ENCODE peak calls at places on chromosomes 11 and 22, in ten cellular contexts. E, W, D, V, L, C, R, F, B and U are unnamed samples.

GRCh38 chr11:118620529-118621070 is 13.2 kb downstream of the PHLDB1 start:
- DNase-seq in E (no peak), W (no peak), D (no peak), V (peak; percentile 50), L (no peak), C (peak; percentile 45), R (peak; percentile 70), F (peak; percentile 41), B (peak; percentile 53), U (no peak)

GRCh38 chr11:44952500-44953260 is 2.0 kb upstream of the TP53I11 start:
- DNase-seq in E (no peak), W (no peak), D (no peak), V (no peak), L (no peak), C (no peak), R (no peak), F (no peak), B (no peak), U (no peak)

GRCh38 chr11:116473790-116474346 is 298.9 kb downstream of the BUD13 start:
- DNase-seq in E (no peak), W (no peak), D (no peak), V (no peak), L (no peak), C (no peak), R (no peak), F (no peak), B (no peak), U (no peak)

GRCh38 chr22:17898375-17898774 is 124.1 kb upstream of the BID start:
- DNase-seq in E (no peak), W (no peak), D (no peak), V (no peak), L (no peak), C (no peak), R (no peak), F (no peak), B (no peak), U (no peak)

GRCh38 chr11:33451364-33451763 is 194.2 kb downstream of the HIPK3 start:
- DNase-seq in E (no peak), W (no peak), D (no peak), V (no peak), L (no peak), C (no peak), R (no peak), F (no peak), B (no peak), U (no peak)

GRCh38 chr22:28711341-28711740 is 30.3 kb downstream of the CHEK2 start:
- DNase-seq in E (no peak), W (no peak), D (no peak), V (no peak), L (no peak), C (no peak), R (no peak), F (no peak), B (no peak), U (no peak)

GRCh38 chr11:70650075-70650909 is 252.0 kb downstream of the CTTN start:
- DNase-seq in E (peak; percentile 79), W (peak; percentile 98), D (no peak), V (no peak), L (peak; percentile 51), C (no peak), R (peak; percentile 67), F (peak; percentile 82), B (peak; percentile 50), U (peak; percentile 57)

GRCh38 chr11:48013269-48013901 is 33.0 kb downstream of the PTPRJ start:
- DNase-seq in E (no peak), W (peak; percentile 68), D (peak; percentile 52), V (no peak), L (peak; percentile 70), C (no peak), R (peak; percentile 37), F (no peak), B (peak; percentile 34), U (peak; percentile 22)

GRCh38 chr11:73147771-73148681 is 5.9 kb upstream of the FCHSD2 start:
- DNase-seq in E (peak; percentile 21), W (no peak), D (no peak), V (peak; percentile 60), L (no peak), C (peak; percentile 82), R (peak; percentile 81), F (no peak), B (peak; percentile 78), U (peak; percentile 65)

GRCh38 chr11:8257003-8257664 is 6.5 kb downstream of the LMO1 start:
- DNase-seq in E (no peak), W (peak; percentile 34), D (no peak), V (no peak), L (no peak), C (no peak), R (no peak), F (no peak), B (no peak), U (no peak)

GRCh38 chr11:69460540-69461257 is 20.8 kb upstream of the LINC01488 start:
- DNase-seq in E (no peak), W (peak; percentile 98), D (no peak), V (peak; percentile 46), L (peak; percentile 48), C (no peak), R (no peak), F (peak; percentile 51), B (no peak), U (no peak)

GRCh38 chr11:96145163-96145585 is 197.8 kb downstream of the MAML2 start:
- DNase-seq in E (peak; percentile 61), W (no peak), D (no peak), V (no peak), L (no peak), C (no peak), R (no peak), F (no peak), B (no peak), U (no peak)

GRCh38 chr11:80383655-80384054 is 942.8 kb upstream of the TENM4 start:
- DNase-seq in E (no peak), W (no peak), D (no peak), V (no peak), L (no peak), C (no peak), R (no peak), F (no peak), B (no peak), U (no peak)

GRCh38 chr11:45450189-45450588 is 164.0 kb upstream of the SYT13 start:
- DNase-seq in E (no peak), W (peak; percentile 82), D (no peak), V (peak; percentile 18), L (no peak), C (no peak), R (no peak), F (peak; percentile 69), B (no peak), U (no peak)

GRCh38 chr22:50308597-50308935 is 1.1 kb upstream of the PLXNB2 start:
- DNase-seq in E (peak; percentile 92), W (peak; percentile 95), D (no peak), V (peak; percentile 92), L (no peak), C (peak; percentile 90), R (peak; percentile 90), F (peak; percentile 89), B (peak; percentile 92), U (peak; percentile 74)

DNA sequence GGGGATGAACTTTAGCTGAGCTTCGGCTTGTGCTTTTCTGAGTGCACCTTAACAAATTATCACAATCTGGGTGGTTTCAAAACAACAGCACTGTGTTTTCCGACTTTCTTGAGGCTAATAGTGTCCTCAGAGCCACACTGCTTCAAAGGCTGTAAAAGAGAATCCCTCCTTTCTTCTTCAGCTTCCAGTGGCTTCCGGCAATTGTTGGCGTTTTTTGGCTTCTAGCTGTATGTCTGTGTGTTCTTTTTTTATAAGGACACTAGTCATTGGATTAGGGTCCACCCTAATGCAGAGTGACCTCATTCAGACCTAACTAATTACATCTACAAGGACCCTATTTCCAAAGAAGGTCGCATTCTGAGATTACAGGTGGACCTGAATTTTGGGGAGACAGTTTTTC is 30.6 kb downstream of the KIAA1671 start:
- DNase-seq in E (no peak), W (no peak), D (no peak), V (no peak), L (no peak), C (no peak), R (no peak), F (no peak), B (no peak), U (no peak)
- H3K27ac ChIP-seq in E (peak overlapping the region; percentile 86), W (no peak overlapping the region), D (no peak overlapping the region), V (no peak overlapping the region), L (no peak overlapping the region), C (no peak overlapping the region), R (peak overlapping the region; percentile 59), F (peak overlapping the region; percentile 48), B (peak overlapping the region; percentile 86), U (no peak overlapping the region)

DNA sequence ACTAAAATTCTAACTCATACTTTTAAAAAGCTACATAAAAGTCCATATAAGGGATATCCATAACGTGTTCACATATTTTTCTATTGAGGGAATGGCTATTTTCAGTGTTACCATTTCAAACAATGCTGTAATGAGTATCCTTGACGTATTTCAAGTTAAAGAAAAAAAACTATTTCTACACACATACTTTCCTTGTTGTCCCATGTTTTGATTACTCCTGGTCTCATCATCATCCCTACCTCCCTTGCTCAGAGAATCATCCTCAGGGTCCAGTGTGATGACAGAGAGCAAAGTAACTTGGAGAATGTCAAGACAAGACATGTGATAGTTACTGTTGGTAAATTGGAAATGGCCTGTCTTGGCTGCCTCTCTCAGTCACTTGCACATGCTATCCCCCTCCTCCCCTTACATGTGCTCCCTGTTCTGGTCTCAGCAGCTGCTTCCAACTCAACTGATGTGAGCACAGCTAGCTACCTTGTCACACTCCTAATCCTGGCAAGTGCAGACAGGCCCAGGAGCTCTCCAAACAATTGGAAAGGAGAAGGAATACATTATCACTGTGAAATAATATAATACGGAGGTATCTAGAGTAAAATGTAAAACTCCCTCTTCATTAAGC is 21.8 kb downstream of the NUMA1 start:
- DNase-seq in E (no peak), W (no peak), D (no peak), V (no peak), L (no peak), C (peak; percentile 59), R (no peak), F (no peak), B (no peak), U (no peak)
- H3K36me3 ChIP-seq in E (no peaks in the 10 kb centered on the region), W (peaks cover 10% of the 10 kb centered on the region), D (no peaks in the 10 kb centered on the region), V (no peaks in the 10 kb centered on the region), L (no peaks in the 10 kb centered on the region), C (peaks cover 7% of the 10 kb centered on the region), R (no peaks in the 10 kb centered on the region), F (no peaks in the 10 kb centered on the region), B (no peaks in the 10 kb centered on the region), U (no peaks in the 10 kb centered on the region)

DNA sequence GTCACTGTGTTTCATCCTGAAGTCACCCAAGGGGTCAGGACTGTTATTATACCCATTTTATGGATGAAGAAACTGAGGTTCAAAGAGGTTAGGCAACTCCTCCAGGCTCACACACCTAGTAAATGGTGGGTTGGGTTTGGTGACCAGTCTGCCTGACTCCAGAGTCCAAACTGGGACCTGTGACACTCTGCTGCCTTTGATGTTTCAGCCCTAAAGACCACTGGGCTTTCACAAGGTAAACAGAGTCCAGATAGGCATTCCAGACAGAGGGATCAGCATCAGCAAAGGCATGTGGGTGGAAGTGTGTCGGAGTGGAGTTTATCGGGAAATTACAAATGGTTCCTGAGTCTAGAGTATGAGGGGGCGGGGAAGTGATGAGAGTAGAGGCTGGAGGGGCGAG is 38.5 kb downstream of the MICAL2 start:
- DNase-seq in E (no peak), W (no peak), D (no peak), V (no peak), L (no peak), C (no peak), R (no peak), F (no peak), B (no peak), U (no peak)
- H3K27ac ChIP-seq in E (peak overlapping the region; percentile 64), W (peak overlapping the region; percentile 57), D (peak overlapping the region; percentile 32), V (peak overlapping the region; percentile 74), L (no peak overlapping the region), C (no peak overlapping the region), R (peak overlapping the region; percentile 13), F (peak overlapping the region; percentile 80), B (no peak overlapping the region), U (no peak overlapping the region)

GRCh38 chr11:59787255-59787588 is 23.4 kb downstream of the MRPL16 start:
- DNase-seq in E (no peak), W (peak; percentile 86), D (no peak), V (no peak), L (no peak), C (no peak), R (no peak), F (no peak), B (no peak), U (no peak)
- H3K36me3 ChIP-seq in E (no peaks in the 10 kb centered on the region), W (peaks cover 8% of the 10 kb centered on the region), D (peaks cover 3% of the 10 kb centered on the region), V (peaks cover 4% of the 10 kb centered on the region), L (peaks cover 31% of the 10 kb centered on the region), C (peaks cover 47% of the 10 kb centered on the region), R (peaks cover 12% of the 10 kb centered on the region), F (peaks cover 6% of the 10 kb centered on the region), B (peaks cover 43% of the 10 kb centered on the region), U (no peaks in the 10 kb centered on the region)